ENCODE peak calls at places on chromosomes 6 and 20, in four cellular contexts. I is GM23248, L is A549, N is mammary epithelial cell. T is an unnamed sample.

GRCh38 chr6:4355241-4355640 is 219.9 kb upstream of the ECI2 start:
- DNase-seq in L (peak), I (peak), N (peak), T (no peak)

GRCh38 chr6:5438882-5439584 is 177.7 kb downstream of the FARS2 start:
- DNase-seq in N (no peak), L (no peak), I (no peak), T (no peak)

GRCh38 chr20:6993016-6993415 is 225.5 kb downstream of the BMP2 start:
- DNase-seq in L (no peak), I (peak), N (peak), T (no peak)

GRCh38 chr20:19735446-19735845 is 22.6 kb upstream of the RIN2 start:
- DNase-seq in L (peak), N (peak), I (peak), T (no peak)

GRCh38 chr6:102942206-102942605 is 1548.7 kb downstream of the GRIK2 start:
- DNase-seq in I (no peak), L (no peak), N (no peak), T (no peak)

GRCh38 chr6:84967389-84967788 is 203.0 kb upstream of the TBX18 start:
- DNase-seq in L (peak), I (peak), N (peak), T (peak)

GRCh38 chr20:22771706-22772105 is 187.3 kb upstream of the FOXA2 start:
- DNase-seq in N (peak), I (no peak), L (no peak), T (no peak)

GRCh38 chr6:118320652-118321051 is 227.4 kb upstream of the PLN start:
- DNase-seq in L (no peak), I (peak), N (no peak), T (no peak)

GRCh38 chr6:155078331-155078745 is 83.2 kb downstream of the TIAM2 start:
- DNase-seq in L (no peak), N (no peak), I (no peak), T (no peak)

GRCh38 chr6:11824986-11825385 is 46.4 kb upstream of the ADTRP start:
- DNase-seq in L (no peak), I (peak), N (peak), T (no peak)

GRCh38 chr20:49455691-49456090 is 26.8 kb downstream of the KCNB1 start:
- DNase-seq in I (no peak), N (no peak), L (no peak), T (no peak)

GRCh38 chr6:56259682-56260081 is 12.3 kb upstream of the COL21A1 start:
- DNase-seq in N (peak), I (peak), L (no peak), T (no peak)

GRCh38 chr6:21887301-21888185 is 294.0 kb downstream of the SOX4 start:
- DNase-seq in I (no peak), N (no peak), L (peak), T (no peak)

GRCh38 chr6:129491436-129491835 is 218.5 kb downstream of the ARHGAP18 start:
- DNase-seq in I (no peak), N (no peak), L (peak), T (no peak)

GRCh38 chr6:71724456-71725180 is 161.7 kb upstream of the RIMS1 start:
- DNase-seq in N (no peak), I (peak), L (no peak), T (no peak)

GRCh38 chr6:3825331-3825831 is 23.8 kb upstream of the FAM50B start:
- DNase-seq in L (no peak), I (peak), N (peak), T (no peak)

GRCh38 chr20:61599061-61599930 is 347.2 kb downstream of the CDH4 start:
- DNase-seq in I (no peak), L (no peak), N (no peak), T (peak)

GRCh38 chr6:115393821-115394220 is 666.9 kb downstream of the FRK start:
- DNase-seq in N (no peak), I (no peak), L (no peak), T (no peak)

DNA sequence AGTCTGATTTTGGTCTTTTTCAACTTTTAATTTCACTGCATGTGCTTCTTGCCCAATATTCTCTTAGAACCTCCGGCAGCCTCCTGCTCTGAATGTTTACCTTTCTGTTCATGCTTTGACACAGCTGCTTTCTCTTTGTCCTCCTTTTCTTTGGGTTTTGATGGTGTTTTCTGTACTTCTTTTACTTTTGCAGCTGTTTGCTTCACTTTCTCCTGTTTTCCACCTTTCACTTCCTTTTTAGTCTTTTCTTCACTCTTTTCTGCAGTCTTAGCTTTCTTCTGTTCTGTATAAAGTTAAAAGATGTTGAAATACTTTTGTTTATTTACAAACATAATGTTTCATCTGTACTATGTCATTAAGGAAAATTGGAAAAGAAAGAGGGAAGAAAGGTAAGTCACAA is 133.1 kb downstream of the TRDN start:
- DNase-seq in L (no peak), N (no peak), I (no peak), T (no peak)
- H3K27ac ChIP-seq in L (no peak), N (no peak), I (no peak), T (no peak)

GRCh38 chr20:1005452-1006027 is 3.4 kb upstream of the RSPO4 start:
- DNase-seq in I (peak), L (peak), N (peak), T (peak)
- H3K4me3 ChIP-seq in I (no peak), L (no peak), N (no peak), T (no peak)

DNA sequence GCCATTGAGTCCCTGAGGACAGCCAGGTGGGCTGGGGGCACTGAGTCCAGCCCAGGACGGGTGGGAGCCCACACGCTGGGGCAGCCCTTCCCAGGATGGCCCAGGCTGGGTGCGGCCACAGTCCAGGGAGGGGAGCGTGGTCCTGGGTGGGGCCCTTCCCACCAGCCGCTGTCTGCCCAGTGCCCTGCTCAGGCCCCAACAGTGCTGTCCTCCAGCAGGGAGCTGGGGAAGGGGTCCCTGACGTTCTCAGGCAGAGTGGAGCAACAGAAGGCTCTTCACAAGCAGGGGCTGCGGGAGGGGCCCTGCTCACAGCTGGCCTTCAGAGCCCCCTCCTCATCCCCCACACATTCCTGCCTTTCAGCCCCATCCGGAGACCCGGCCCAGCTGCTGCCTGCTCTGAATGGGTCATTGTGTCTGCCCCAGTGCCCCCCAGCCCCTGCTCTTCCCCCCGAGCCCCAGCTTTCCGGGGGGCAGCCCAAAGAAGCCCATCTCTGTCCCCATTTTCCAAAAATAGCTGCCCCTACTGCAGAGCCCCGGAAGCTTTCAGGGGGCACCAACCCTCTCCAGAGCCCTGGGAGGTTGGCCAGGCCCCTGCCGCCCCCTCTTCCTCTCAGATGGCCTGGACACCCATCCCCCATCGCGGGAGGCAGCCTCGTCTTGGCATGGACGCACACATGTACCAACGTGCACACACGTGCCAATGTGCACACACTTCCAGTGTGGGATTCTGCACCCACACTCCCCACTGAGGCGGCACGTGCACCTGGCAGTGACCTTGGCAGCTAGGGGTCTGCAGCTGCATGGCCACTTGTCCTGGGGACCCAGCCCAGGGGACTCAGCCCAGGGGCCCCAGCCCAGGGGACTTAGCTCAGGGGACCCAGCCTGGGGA is 3.7 kb downstream of the COL20A1 start:
- DNase-seq in L (no peak), I (no peak), N (no peak), T (peak)
- H3K4me2 ChIP-seq in L (no peak), I (no peak), N (no peak), T (peak)

GRCh38 chr20:47784599-47785320 is 521 bp downstream of the SULF2 start:
- DNase-seq in N (peak), I (peak), L (peak), T (no peak)
- H3K27ac ChIP-seq in N (peak), I (no peak), L (peak), T (no peak)

GRCh38 chr6:299050-299980 is 7.0 kb downstream of the DUSP22 start:
- DNase-seq in N (no peak), I (no peak), L (no peak), T (no peak)

GRCh38 chr6:300026-300425 is 7.7 kb downstream of the DUSP22 start:
- DNase-seq in L (no peak), N (no peak), I (no peak), T (no peak)

GRCh38 chr6:296151-297122 is 4.2 kb downstream of the DUSP22 start:
- DNase-seq in I (peak), L (no peak), N (no peak), T (peak)

GRCh38 chr6:298233-299049 is 6.2 kb downstream of the DUSP22 start:
- DNase-seq in L (no peak), I (no peak), N (no peak), T (peak)

GRCh38 chr6:297571-298232 is 5.4 kb downstream of the DUSP22 start:
- DNase-seq in I (no peak), N (no peak), L (no peak), T (peak)
- H3K4me3 ChIP-seq in I (no peak), N (no peak), L (no peak), T (peak)

GRCh38 chr6:16713597-16713996 is 47.7 kb downstream of the ATXN1 start:
- DNase-seq in L (no peak), I (no peak), N (no peak), T (no peak)
- H3K4me2 ChIP-seq in L (peak), I (peak), N (peak), T (no peak)

GRCh38 chr20:58019027-58019849 is 209.2 kb downstream of the ANKRD60 start:
- DNase-seq in I (peak), N (peak), L (no peak), T (no peak)
- H3K27ac ChIP-seq in I (peak), N (no peak), L (peak), T (no peak)

DNA sequence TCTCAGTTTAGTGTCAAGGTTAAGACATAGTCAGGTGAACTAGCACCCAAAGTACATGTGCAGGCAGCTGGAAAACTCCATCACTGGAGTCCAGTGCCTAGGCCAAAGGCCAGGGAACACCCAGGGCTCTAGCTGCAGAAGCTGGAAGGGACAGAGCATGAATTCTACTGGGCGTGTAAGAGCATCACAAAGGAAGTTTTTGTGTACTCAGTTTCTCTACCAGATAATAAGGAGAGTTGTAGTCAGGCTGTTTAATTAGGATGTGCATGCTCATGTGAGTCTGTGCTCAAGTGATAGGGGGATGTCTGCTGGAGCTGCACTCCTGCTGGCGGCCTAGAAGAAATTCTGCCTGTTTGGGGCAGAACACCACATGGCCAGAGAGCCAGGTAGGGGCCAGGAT is 8.1 kb downstream of the L3MBTL1 start:
- DNase-seq in I (no peak), N (no peak), L (no peak), T (no peak)
- H3K4me3 ChIP-seq in I (no peak), N (no peak), L (no peak), T (peak)

DNA sequence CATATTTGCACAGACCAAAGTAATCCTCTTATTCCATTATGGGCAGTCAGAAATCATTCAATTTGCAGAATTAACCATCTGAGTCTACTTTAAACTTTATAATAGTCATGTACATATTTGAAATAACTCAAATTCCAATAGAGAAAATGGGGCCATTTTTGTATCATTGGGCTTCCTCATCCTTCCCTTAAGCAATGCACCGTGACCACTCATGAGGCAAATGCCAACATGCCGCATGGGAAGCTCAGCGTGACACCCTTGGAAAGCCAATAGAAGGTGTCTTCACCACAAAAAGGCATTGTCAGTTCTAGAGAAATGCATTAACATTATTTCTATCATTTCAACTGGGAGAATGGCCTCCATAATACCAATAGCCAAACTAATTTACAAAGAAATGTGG is 38.5 kb downstream of the SIM1 start:
- DNase-seq in I (no peak), L (no peak), N (no peak), T (no peak)
- H3K4me2 ChIP-seq in I (no peak), L (no peak), N (no peak), T (no peak)

T was measured in Karpas-422.